ENCODE peak calls at places on chromosome 22, in five cellular contexts. X is stimulated activated CD4-positive, alpha-beta T cell treated with anti-CD3 and anti-CD28 coated beads, Interleukin-4, amount 100 ng/mL, for 48 hours; B is effector memory CD8-positive, alpha-beta T cell; D is activated T-helper 1 cell treated with Interleukin-2 at 50 U/mL for 16 hours; J is fibroblast of lung. W is an unnamed sample.

GRCh38 chr22:19974233-19974861 is 32.7 kb upstream of the TXNRD2 start:
- DNase-seq in X (no peak), D (no peak), J (peak), B (no peak), W (peak)

GRCh38 chr22:35761037-35761436 is 43.4 kb downstream of the APOL5 start:
- DNase-seq in D (no peak), X (no peak), J (peak), B (no peak), W (peak)

GRCh38 chr22:47164514-47165337 is 402.3 kb downstream of the TBC1D22A start:
- DNase-seq in D (no peak), B (no peak), X (no peak), J (no peak), W (no peak)

GRCh38 chr22:24435861-24436351 is 8.5 kb downstream of the ADORA2A start:
- DNase-seq in D (no peak), X (no peak), J (no peak), B (no peak), W (peak)

GRCh38 chr22:39989633-39990032 is 5.1 kb upstream of the FAM83F start:
- DNase-seq in B (no peak), D (no peak), J (no peak), X (no peak), W (no peak)

GRCh38 chr22:42868751-42869251 is 11.7 kb upstream of the ARFGAP3 start:
- DNase-seq in D (no peak), J (no peak), B (no peak), X (no peak), W (no peak)

GRCh38 chr22:33684059-33684458 is 236.2 kb downstream of the LARGE1 start:
- DNase-seq in X (no peak), D (no peak), J (no peak), B (no peak), W (no peak)

GRCh38 chr22:45200862-45201511 is 37.3 kb downstream of the NUP50 start:
- DNase-seq in J (peak), B (no peak), X (no peak), D (no peak), W (peak)

GRCh38 chr22:43133401-43133800 is 9.8 kb downstream of the MCAT start:
- DNase-seq in D (no peak), X (no peak), B (no peak), J (no peak), W (no peak)

GRCh38 chr22:44824271-44824670 is 71.9 kb downstream of the ARHGAP8 start:
- DNase-seq in X (no peak), J (no peak), D (no peak), B (no peak), W (no peak)

GRCh38 chr22:47044722-47045545 is 282.5 kb downstream of the TBC1D22A start:
- DNase-seq in B (no peak), X (no peak), J (no peak), D (no peak), W (no peak)

GRCh38 chr22:27062857-27063256 is 405.5 kb downstream of the MIAT start:
- DNase-seq in J (no peak), B (no peak), D (no peak), X (no peak), W (no peak)

GRCh38 chr22:19902245-19902699 is 39.3 kb upstream of the COMT start:
- DNase-seq in D (no peak), B (no peak), J (no peak), X (no peak), W (no peak)

GRCh38 chr22:50201191-50202129 is 649 bp downstream of the SELENOO start:
- DNase-seq in B (no peak), D (no peak), X (no peak), J (no peak), W (no peak)

GRCh38 chr22:50205781-50206569 is 5.2 kb downstream of the SELENOO start:
- DNase-seq in B (no peak), X (no peak), D (no peak), J (no peak), W (no peak)

GRCh38 chr22:20641919-20642579 is 131.9 kb upstream of the SERPIND1 start:
- DNase-seq in X (no peak), B (no peak), D (no peak), J (no peak), W (no peak)

GRCh38 chr22:31748490-31748889 is 1.4 kb downstream of the PRR14L start:
- DNase-seq in J (no peak), D (no peak), B (no peak), X (no peak), W (no peak)

GRCh38 chr22:32533265-32534068 is 58.9 kb downstream of the FBXO7 start:
- DNase-seq in X (no peak), J (peak), B (no peak), D (no peak), W (no peak)

GRCh38 chr22:26323013-26323412 is 106.0 kb upstream of the ASPHD2 start:
- DNase-seq in J (no peak), B (no peak), X (no peak), D (no peak), W (no peak)

GRCh38 chr22:46546466-46547178 is 9.2 kb upstream of the CELSR1 start:
- DNase-seq in B (no peak), X (no peak), J (peak), D (no peak), W (peak)

GRCh38 chr22:20779813-20780148 is 5.9 kb downstream of the SERPIND1 start:
- DNase-seq in X (no peak), J (peak), B (no peak), D (no peak), W (peak)

GRCh38 chr22:37416806-37417205 is 10.5 kb downstream of the ELFN2 start:
- DNase-seq in J (no peak), B (peak), D (no peak), X (no peak), W (no peak)

W was measured in cardiac fibroblast.